ENCODE peak calls at places on chromosome 1, in ten cellular contexts. One of them, this sample, is unnamed.

GRCh38 chr1:226779536-226779935 is 40.5 kb upstream of the ITPKB start:
- DNase-seq in testis: no peak
- DNase-seq in ovary: no peak
- DNase-seq in left lung: no peak
- DNase-seq in vagina: no peak
- DNase-seq in CD8-positive, alpha-beta T cell: no peak
- DNase-seq in fibroblast of lung: no peak
- DNase-seq in naive thymus-derived CD4-positive, alpha-beta T cell: no peak
- DNase-seq in cardiac muscle cell: no peak
- DNase-seq in A549: no peak
- DNase-seq in this sample: no peak

GRCh38 chr1:230303822-230304221 is 122.3 kb downstream of the PGBD5 start:
- DNase-seq in naive thymus-derived CD4-positive, alpha-beta T cell: no peak
- DNase-seq in cardiac muscle cell: peak; percentile 83
- DNase-seq in A549: no peak
- DNase-seq in left lung: no peak
- DNase-seq in testis: no peak
- DNase-seq in vagina: no peak
- DNase-seq in ovary: no peak
- DNase-seq in CD8-positive, alpha-beta T cell: no peak
- DNase-seq in fibroblast of lung: peak; percentile 40
- DNase-seq in this sample: no peak

GRCh38 chr1:51642739-51643142 is 25.8 kb downstream of the OSBPL9 start:
- DNase-seq in naive thymus-derived CD4-positive, alpha-beta T cell: no peak
- DNase-seq in left lung: no peak
- DNase-seq in cardiac muscle cell: peak; percentile 95
- DNase-seq in testis: peak; percentile 44
- DNase-seq in vagina: no peak
- DNase-seq in ovary: no peak
- DNase-seq in fibroblast of lung: peak; percentile 97
- DNase-seq in CD8-positive, alpha-beta T cell: no peak
- DNase-seq in A549: no peak
- DNase-seq in this sample: no peak

GRCh38 chr1:214425101-214425500 is 126.3 kb downstream of the PTPN14 start:
- DNase-seq in left lung: no peak
- DNase-seq in vagina: no peak
- DNase-seq in cardiac muscle cell: no peak
- DNase-seq in A549: no peak
- DNase-seq in ovary: no peak
- DNase-seq in CD8-positive, alpha-beta T cell: no peak
- DNase-seq in fibroblast of lung: no peak
- DNase-seq in testis: no peak
- DNase-seq in naive thymus-derived CD4-positive, alpha-beta T cell: no peak
- DNase-seq in this sample: no peak

GRCh38 chr1:209775634-209776033 is 8.7 kb downstream of the C1orf74 start:
- DNase-seq in naive thymus-derived CD4-positive, alpha-beta T cell: no peak
- DNase-seq in fibroblast of lung: no peak
- DNase-seq in ovary: no peak
- DNase-seq in cardiac muscle cell: no peak
- DNase-seq in vagina: no peak
- DNase-seq in CD8-positive, alpha-beta T cell: no peak
- DNase-seq in A549: no peak
- DNase-seq in left lung: no peak
- DNase-seq in testis: no peak
- DNase-seq in this sample: no peak

GRCh38 chr1:237817277-237817676 is 73.4 kb downstream of the ZP4 start:
- DNase-seq in A549: no peak
- DNase-seq in vagina: no peak
- DNase-seq in fibroblast of lung: no peak
- DNase-seq in cardiac muscle cell: no peak
- DNase-seq in left lung: no peak
- DNase-seq in CD8-positive, alpha-beta T cell: no peak
- DNase-seq in ovary: no peak
- DNase-seq in naive thymus-derived CD4-positive, alpha-beta T cell: no peak
- DNase-seq in testis: no peak
- DNase-seq in this sample: no peak

GRCh38 chr1:207972350-207972749 is 61.4 kb upstream of the CD34 start:
- DNase-seq in naive thymus-derived CD4-positive, alpha-beta T cell: no peak
- DNase-seq in cardiac muscle cell: no peak
- DNase-seq in A549: no peak
- DNase-seq in left lung: no peak
- DNase-seq in testis: no peak
- DNase-seq in fibroblast of lung: no peak
- DNase-seq in CD8-positive, alpha-beta T cell: no peak
- DNase-seq in ovary: no peak
- DNase-seq in vagina: peak; percentile 64
- DNase-seq in this sample: no peak

GRCh38 chr1:147577033-147577773 is 35.9 kb downstream of the BCL9 start:
- DNase-seq in fibroblast of lung: no peak
- DNase-seq in testis: no peak
- DNase-seq in ovary: no peak
- DNase-seq in vagina: no peak
- DNase-seq in cardiac muscle cell: no peak
- DNase-seq in naive thymus-derived CD4-positive, alpha-beta T cell: no peak
- DNase-seq in CD8-positive, alpha-beta T cell: no peak
- DNase-seq in A549: no peak
- DNase-seq in left lung: no peak
- DNase-seq in this sample: no peak

GRCh38 chr1:26700711-26701110 is 4.9 kb downstream of the ARID1A start:
- DNase-seq in fibroblast of lung: peak; percentile 48
- DNase-seq in testis: no peak
- DNase-seq in cardiac muscle cell: no peak
- DNase-seq in vagina: no peak
- DNase-seq in ovary: no peak
- DNase-seq in naive thymus-derived CD4-positive, alpha-beta T cell: no peak
- DNase-seq in CD8-positive, alpha-beta T cell: no peak
- DNase-seq in left lung: no peak
- DNase-seq in A549: no peak
- DNase-seq in this sample: no peak
- H3K4me1 ChIP-seq in fibroblast of lung: peaks cover 24% of the 10 kb centered on the region
- H3K4me1 ChIP-seq in testis: peaks cover 49% of the 10 kb centered on the region
- H3K4me1 ChIP-seq in cardiac muscle cell: peaks cover 58% of the 10 kb centered on the region
- H3K4me1 ChIP-seq in vagina: peaks cover 79% of the 10 kb centered on the region
- H3K4me1 ChIP-seq in ovary: peaks cover 28% of the 10 kb centered on the region
- H3K4me1 ChIP-seq in naive thymus-derived CD4-positive, alpha-beta T cell: peaks cover 66% of the 10 kb centered on the region
- H3K4me1 ChIP-seq in CD8-positive, alpha-beta T cell: peaks cover 72% of the 10 kb centered on the region
- H3K4me1 ChIP-seq in left lung: peaks cover 58% of the 10 kb centered on the region
- H3K4me1 ChIP-seq in A549: peaks cover 72% of the 10 kb centered on the region
- H3K4me1 ChIP-seq in this sample: peaks cover 64% of the 10 kb centered on the region

DNA sequence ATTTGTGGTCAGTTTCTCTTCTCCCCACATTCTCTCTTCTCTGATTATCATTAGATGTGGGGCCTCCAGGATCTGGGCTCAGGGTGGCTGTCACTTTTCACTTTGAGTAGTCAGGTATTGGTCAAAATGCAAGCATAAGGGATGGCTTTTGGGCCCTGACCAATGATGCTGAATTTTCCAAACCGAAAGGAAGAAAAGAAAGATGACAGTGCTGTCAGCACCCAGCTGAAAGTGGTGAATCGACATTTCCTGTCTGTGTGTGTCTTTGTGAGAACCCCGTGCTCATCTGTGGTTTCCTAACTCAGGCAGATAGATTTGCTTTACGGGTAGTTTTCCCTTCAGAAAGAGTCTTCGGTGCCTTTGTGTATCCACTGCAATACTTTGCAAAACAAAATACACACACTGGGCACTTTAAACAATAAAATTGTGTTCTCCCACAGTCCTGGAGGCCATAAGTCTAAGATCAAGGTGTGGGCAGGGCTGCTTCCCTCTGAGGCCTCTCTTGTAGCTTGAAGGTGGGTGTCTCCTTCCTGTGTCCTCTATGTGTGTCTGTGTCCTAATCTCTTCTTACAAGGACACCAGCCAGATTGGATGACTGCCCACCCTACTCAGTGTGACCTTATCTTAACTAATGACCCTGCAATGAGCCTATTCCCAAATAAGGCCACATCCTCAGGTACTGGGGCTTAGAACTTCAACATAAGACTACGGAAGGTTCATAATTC is 274.8 kb upstream of the AJAP1 start:
- DNase-seq in cardiac muscle cell: no peak
- DNase-seq in left lung: no peak
- DNase-seq in vagina: no peak
- DNase-seq in naive thymus-derived CD4-positive, alpha-beta T cell: peak; percentile 22
- DNase-seq in ovary: no peak
- DNase-seq in fibroblast of lung: no peak
- DNase-seq in A549: no peak
- DNase-seq in testis: no peak
- DNase-seq in CD8-positive, alpha-beta T cell: no peak
- DNase-seq in this sample: no peak
- H3K9me3 ChIP-seq in cardiac muscle cell: no peaks in the 10 kb centered on the region
- H3K9me3 ChIP-seq in left lung: no peaks in the 10 kb centered on the region
- H3K9me3 ChIP-seq in vagina: no peaks in the 10 kb centered on the region
- H3K9me3 ChIP-seq in naive thymus-derived CD4-positive, alpha-beta T cell: no peaks in the 10 kb centered on the region
- H3K9me3 ChIP-seq in ovary: no peaks in the 10 kb centered on the region
- H3K9me3 ChIP-seq in fibroblast of lung: no peaks in the 10 kb centered on the region
- H3K9me3 ChIP-seq in A549: peaks cover 27% of the 10 kb centered on the region
- H3K9me3 ChIP-seq in testis: no peaks in the 10 kb centered on the region
- H3K9me3 ChIP-seq in CD8-positive, alpha-beta T cell: no peaks in the 10 kb centered on the region
- H3K9me3 ChIP-seq in this sample: peaks cover 13% of the 10 kb centered on the region

GRCh38 chr1:52916241-52916975 is 5.1 kb downstream of the ECHDC2 start:
- DNase-seq in CD8-positive, alpha-beta T cell: no peak
- DNase-seq in ovary: no peak
- DNase-seq in left lung: no peak
- DNase-seq in naive thymus-derived CD4-positive, alpha-beta T cell: no peak
- DNase-seq in A549: no peak
- DNase-seq in fibroblast of lung: no peak
- DNase-seq in testis: peak; percentile 32
- DNase-seq in vagina: no peak
- DNase-seq in cardiac muscle cell: no peak
- DNase-seq in this sample: no peak

GRCh38 chr1:52914463-52914862 is 7.1 kb downstream of the ECHDC2 start:
- DNase-seq in vagina: peak; percentile 16
- DNase-seq in fibroblast of lung: no peak
- DNase-seq in A549: no peak
- DNase-seq in ovary: no peak
- DNase-seq in naive thymus-derived CD4-positive, alpha-beta T cell: no peak
- DNase-seq in left lung: no peak
- DNase-seq in cardiac muscle cell: no peak
- DNase-seq in testis: no peak
- DNase-seq in CD8-positive, alpha-beta T cell: no peak
- DNase-seq in this sample: no peak

GRCh38 chr1:52917156-52917555 is 4.4 kb downstream of the ECHDC2 start:
- DNase-seq in cardiac muscle cell: peak; percentile 19
- DNase-seq in fibroblast of lung: peak; percentile 62
- DNase-seq in CD8-positive, alpha-beta T cell: no peak
- DNase-seq in left lung: no peak
- DNase-seq in naive thymus-derived CD4-positive, alpha-beta T cell: no peak
- DNase-seq in ovary: peak; percentile 62
- DNase-seq in testis: peak; percentile 63
- DNase-seq in A549: no peak
- DNase-seq in vagina: no peak
- DNase-seq in this sample: no peak

GRCh38 chr1:52915211-52915854 is 6.2 kb downstream of the ECHDC2 start:
- DNase-seq in CD8-positive, alpha-beta T cell: no peak
- DNase-seq in cardiac muscle cell: no peak
- DNase-seq in fibroblast of lung: no peak
- DNase-seq in testis: no peak
- DNase-seq in A549: no peak
- DNase-seq in vagina: no peak
- DNase-seq in ovary: no peak
- DNase-seq in left lung: no peak
- DNase-seq in naive thymus-derived CD4-positive, alpha-beta T cell: no peak
- DNase-seq in this sample: no peak

GRCh38 chr1:52915855-52916220 is 5.7 kb downstream of the ECHDC2 start:
- DNase-seq in CD8-positive, alpha-beta T cell: no peak
- DNase-seq in A549: no peak
- DNase-seq in left lung: no peak
- DNase-seq in vagina: no peak
- DNase-seq in ovary: no peak
- DNase-seq in naive thymus-derived CD4-positive, alpha-beta T cell: no peak
- DNase-seq in cardiac muscle cell: no peak
- DNase-seq in fibroblast of lung: no peak
- DNase-seq in testis: no peak
- DNase-seq in this sample: no peak
- H3K4me1 ChIP-seq in CD8-positive, alpha-beta T cell: peaks cover 10% of the 10 kb centered on the region
- H3K4me1 ChIP-seq in A549: no peaks in the 10 kb centered on the region
- H3K4me1 ChIP-seq in left lung: no peaks in the 10 kb centered on the region
- H3K4me1 ChIP-seq in vagina: peaks cover 23% of the 10 kb centered on the region
- H3K4me1 ChIP-seq in ovary: peaks cover 28% of the 10 kb centered on the region
- H3K4me1 ChIP-seq in naive thymus-derived CD4-positive, alpha-beta T cell: no peaks in the 10 kb centered on the region
- H3K4me1 ChIP-seq in cardiac muscle cell: peaks cover 6% of the 10 kb centered on the region
- H3K4me1 ChIP-seq in fibroblast of lung: no peaks in the 10 kb centered on the region
- H3K4me1 ChIP-seq in testis: peaks cover 28% of the 10 kb centered on the region
- H3K4me1 ChIP-seq in this sample: no peaks in the 10 kb centered on the region

GRCh38 chr1:50426108-50426700 is 3.0 kb upstream of the DMRTA2 start:
- DNase-seq in cardiac muscle cell: no peak
- DNase-seq in ovary: no peak
- DNase-seq in fibroblast of lung: no peak
- DNase-seq in left lung: no peak
- DNase-seq in vagina: no peak
- DNase-seq in CD8-positive, alpha-beta T cell: no peak
- DNase-seq in naive thymus-derived CD4-positive, alpha-beta T cell: peak; percentile 21
- DNase-seq in A549: no peak
- DNase-seq in testis: no peak
- DNase-seq in this sample: no peak

GRCh38 chr1:50427086-50427817 is 4.0 kb upstream of the DMRTA2 start:
- DNase-seq in A549: no peak
- DNase-seq in ovary: no peak
- DNase-seq in CD8-positive, alpha-beta T cell: no peak
- DNase-seq in cardiac muscle cell: no peak
- DNase-seq in left lung: no peak
- DNase-seq in vagina: no peak
- DNase-seq in testis: no peak
- DNase-seq in naive thymus-derived CD4-positive, alpha-beta T cell: no peak
- DNase-seq in fibroblast of lung: no peak
- DNase-seq in this sample: no peak

GRCh38 chr1:50426702-50427085 is 3.5 kb upstream of the DMRTA2 start:
- DNase-seq in testis: no peak
- DNase-seq in naive thymus-derived CD4-positive, alpha-beta T cell: no peak
- DNase-seq in cardiac muscle cell: no peak
- DNase-seq in ovary: no peak
- DNase-seq in A549: no peak
- DNase-seq in left lung: no peak
- DNase-seq in fibroblast of lung: no peak
- DNase-seq in vagina: no peak
- DNase-seq in CD8-positive, alpha-beta T cell: no peak
- DNase-seq in this sample: no peak

GRCh38 chr1:50430010-50430405 is 6.8 kb upstream of the DMRTA2 start:
- DNase-seq in naive thymus-derived CD4-positive, alpha-beta T cell: no peak
- DNase-seq in vagina: no peak
- DNase-seq in testis: no peak
- DNase-seq in left lung: no peak
- DNase-seq in ovary: no peak
- DNase-seq in A549: no peak
- DNase-seq in fibroblast of lung: no peak
- DNase-seq in CD8-positive, alpha-beta T cell: no peak
- DNase-seq in cardiac muscle cell: no peak
- DNase-seq in this sample: no peak

DNA sequence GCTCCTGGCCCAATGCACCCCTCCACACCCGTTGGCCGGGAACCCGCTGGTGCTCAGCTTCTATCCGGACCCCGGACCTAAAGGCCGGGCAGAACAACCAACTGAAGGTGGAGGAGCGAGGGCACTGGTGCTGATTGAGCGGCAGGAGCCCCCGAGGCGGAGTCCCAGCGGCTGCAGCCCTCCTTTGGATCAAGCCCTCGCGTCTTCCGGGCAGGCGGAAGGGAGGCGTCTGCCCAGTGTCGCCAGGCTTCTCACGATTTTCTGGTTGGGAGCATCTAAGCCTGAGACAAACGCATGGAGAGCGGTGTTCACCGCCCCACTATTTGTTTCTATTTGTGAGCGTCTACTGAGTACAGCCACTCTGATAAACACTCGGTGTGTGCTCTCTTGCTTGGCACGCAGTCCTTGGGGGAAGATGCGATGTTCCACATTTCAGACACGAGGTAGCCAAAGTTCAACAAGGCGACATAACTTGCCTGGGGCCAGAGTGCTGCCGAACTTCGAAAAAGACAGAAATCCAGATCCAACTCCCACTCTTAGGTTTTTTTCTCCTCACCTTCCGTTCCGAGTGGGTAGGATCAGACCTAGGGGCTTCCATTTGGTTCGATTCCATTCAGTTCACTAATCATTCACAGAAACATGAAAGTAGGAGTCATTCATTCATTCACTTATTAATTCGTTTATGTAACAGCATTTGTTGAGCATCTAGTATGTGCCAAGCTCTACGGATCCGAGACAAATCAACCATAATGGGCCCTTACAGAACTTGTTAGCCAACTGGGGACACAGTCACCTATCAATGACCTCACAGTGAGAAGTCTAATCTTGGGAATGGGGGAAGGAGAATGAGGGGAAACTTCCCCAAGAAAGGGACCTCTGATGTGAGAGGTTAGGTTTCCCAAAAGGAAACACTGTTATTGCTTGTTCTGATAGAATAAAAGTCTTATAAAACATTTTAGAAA is 4.9 kb upstream of the DMRTA2 start:
- DNase-seq in A549: no peak
- DNase-seq in CD8-positive, alpha-beta T cell: no peak
- DNase-seq in testis: no peak
- DNase-seq in fibroblast of lung: no peak
- DNase-seq in cardiac muscle cell: no peak
- DNase-seq in vagina: no peak
- DNase-seq in naive thymus-derived CD4-positive, alpha-beta T cell: peak; percentile 24
- DNase-seq in left lung: no peak
- DNase-seq in ovary: no peak
- DNase-seq in this sample: no peak
- H3K9me3 ChIP-seq in A549: no peaks in the 10 kb centered on the region
- H3K9me3 ChIP-seq in CD8-positive, alpha-beta T cell: no peaks in the 10 kb centered on the region
- H3K9me3 ChIP-seq in testis: no peaks in the 10 kb centered on the region
- H3K9me3 ChIP-seq in fibroblast of lung: no peaks in the 10 kb centered on the region
- H3K9me3 ChIP-seq in cardiac muscle cell: no peaks in the 10 kb centered on the region
- H3K9me3 ChIP-seq in vagina: no peaks in the 10 kb centered on the region
- H3K9me3 ChIP-seq in naive thymus-derived CD4-positive, alpha-beta T cell: no peaks in the 10 kb centered on the region
- H3K9me3 ChIP-seq in left lung: no peaks in the 10 kb centered on the region
- H3K9me3 ChIP-seq in ovary: no peaks in the 10 kb centered on the region
- H3K9me3 ChIP-seq in this sample: no peaks in the 10 kb centered on the region